ENCODE peak calls at places on chromosome 1, in ten cellular contexts. U is testis; B is CD8-positive, alpha-beta T cell; T is thoracic aorta; M is AG09309; E is fibroblast of pulmonary artery; H is effector memory CD4-positive, alpha-beta T cell; D is brain microvascular endothelial cell; P is AG10803; A is Peyer's patch. R is an unnamed sample.

GRCh38 chr1:184826001-184826400 is 71.3 kb upstream of the EDEM3 start:
- DNase-seq in U (no peak), D (no peak), H (no peak), A (no peak), P (no peak), B (no peak), T (no peak), E (no peak), M (no peak), R (no peak)

GRCh38 chr1:15523104-15523921 is 702 bp downstream of the CASP9 start:
- DNase-seq in M (no peak), U (no peak), A (no peak), E (no peak), T (no peak), P (peak; percentile 46), H (no peak), D (no peak), B (no peak), R (no peak)

GRCh38 chr1:168443899-168444298 is 99.9 kb downstream of the XCL2 start:
- DNase-seq in B (no peak), P (no peak), E (no peak), U (no peak), H (no peak), T (no peak), M (no peak), D (no peak), A (no peak), R (no peak)

GRCh38 chr1:243984788-243985187 is 66.3 kb upstream of the ZBTB18 start:
- DNase-seq in H (no peak), D (no peak), A (no peak), M (no peak), T (no peak), P (no peak), B (no peak), U (no peak), E (no peak), R (no peak)

GRCh38 chr1:47181095-47181954 is 8.5 kb downstream of the PDZK1IP1 start:
- DNase-seq in T (no peak), E (no peak), P (no peak), D (no peak), M (no peak), B (no peak), U (no peak), H (no peak), A (no peak), R (no peak)

GRCh38 chr1:94061513-94062443 is 59.2 kb downstream of the ABCA4 start:
- DNase-seq in U (peak; percentile 79), T (peak; percentile 37), A (peak; percentile 36), M (no peak), P (peak; percentile 93), H (no peak), B (no peak), E (peak; percentile 91), D (peak; percentile 86), R (no peak)

GRCh38 chr1:209893751-209894150 is 44.3 kb upstream of the SYT14 start:
- DNase-seq in M (no peak), E (no peak), B (no peak), U (no peak), P (no peak), D (no peak), T (no peak), H (no peak), A (no peak), R (no peak)

GRCh38 chr1:245332513-245332912 is 177.7 kb downstream of the KIF26B start:
- DNase-seq in P (no peak), B (no peak), H (no peak), D (no peak), A (no peak), T (no peak), E (no peak), M (no peak), U (no peak), R (no peak)

GRCh38 chr1:240018617-240019016 is 73.1 kb upstream of the FMN2 start:
- DNase-seq in M (no peak), B (no peak), H (no peak), U (no peak), T (no peak), A (no peak), E (no peak), P (no peak), D (no peak), R (no peak)

GRCh38 chr1:233112184-233113008 is 162.0 kb downstream of the NTPCR start:
- DNase-seq in D (no peak), T (no peak), U (no peak), H (no peak), E (peak; percentile 36), M (no peak), A (no peak), B (no peak), P (peak; percentile 50), R (no peak)
- H3K4me3 ChIP-seq in D (no peak overlapping the region), T (no peak overlapping the region), U (no peak overlapping the region), H (no peak overlapping the region), E (no peak overlapping the region), M (no peak overlapping the region), A (no peak overlapping the region), B (no peak overlapping the region), P (no peak overlapping the region), R (no peak overlapping the region)

GRCh38 chr1:22142315-22143064 is 407 bp downstream of the WNT4 start:
- DNase-seq in A (no peak), U (no peak), B (no peak), E (no peak), D (no peak), H (no peak), T (no peak), P (peak; percentile 25), M (no peak), R (no peak)
- H3K4me3 ChIP-seq in A (peak overlapping the region; percentile 69), U (peak overlapping the region; percentile 37), B (no peak overlapping the region), E (no peak overlapping the region), D (peak overlapping the region; percentile 15), H (peak overlapping the region; percentile 46), T (peak overlapping the region; percentile 72), P (peak overlapping the region; percentile 17), M (peak overlapping the region; percentile 1), R (no peak overlapping the region)

GRCh38 chr1:206497363-206497762 is 10.0 kb upstream of the RASSF5 start:
- DNase-seq in T (no peak), P (no peak), U (no peak), B (no peak), E (no peak), A (peak; percentile 36), H (no peak), M (no peak), D (no peak), R (no peak)

GRCh38 chr1:206496131-206496793 is 11.1 kb upstream of the RASSF5 start:
- DNase-seq in U (no peak), P (no peak), H (no peak), M (no peak), T (no peak), B (no peak), E (no peak), A (no peak), D (no peak), R (peak; percentile 56)

GRCh38 chr1:206498685-206499084 is 8.6 kb upstream of the RASSF5 start:
- DNase-seq in H (no peak), A (no peak), D (no peak), M (no peak), P (no peak), U (no peak), T (no peak), E (no peak), B (no peak), R (no peak)

GRCh38 chr1:206495493-206496046 is 11.8 kb upstream of the RASSF5 start:
- DNase-seq in B (no peak), T (no peak), P (peak; percentile 27), E (peak; percentile 45), M (no peak), H (no peak), A (no peak), U (no peak), D (no peak), R (no peak)

GRCh38 chr1:206497774-206498173 is 9.6 kb upstream of the RASSF5 start:
- DNase-seq in B (no peak), H (no peak), E (no peak), M (no peak), P (peak; percentile 27), D (no peak), A (no peak), T (no peak), U (no peak), R (no peak)
- H3K4me3 ChIP-seq in B (no peak overlapping the region), H (no peak overlapping the region), E (no peak overlapping the region), M (no peak overlapping the region), P (no peak overlapping the region), D (no peak overlapping the region), A (no peak overlapping the region), T (no peak overlapping the region), U (no peak overlapping the region), R (no peak overlapping the region)

GRCh38 chr1:61953790-61954150 is 211.5 kb downstream of the PATJ start:
- DNase-seq in U (no peak), P (no peak), E (no peak), A (no peak), D (no peak), M (no peak), T (no peak), H (no peak), B (no peak), R (no peak)

GRCh38 chr1:61952675-61953074 is 210.4 kb downstream of the PATJ start:
- DNase-seq in E (no peak), A (no peak), M (no peak), B (no peak), D (no peak), T (no peak), U (no peak), P (no peak), H (no peak), R (no peak)

GRCh38 chr1:61953076-61953789 is 211.0 kb downstream of the PATJ start:
- DNase-seq in B (no peak), T (no peak), D (no peak), E (no peak), M (peak; percentile 28), H (no peak), P (peak; percentile 12), U (no peak), A (no peak), R (no peak)

GRCh38 chr1:61950418-61950817 is 208.1 kb downstream of the PATJ start:
- DNase-seq in E (peak; percentile 28), A (no peak), B (no peak), M (no peak), T (no peak), P (no peak), H (no peak), U (no peak), D (no peak), R (no peak)

DNA sequence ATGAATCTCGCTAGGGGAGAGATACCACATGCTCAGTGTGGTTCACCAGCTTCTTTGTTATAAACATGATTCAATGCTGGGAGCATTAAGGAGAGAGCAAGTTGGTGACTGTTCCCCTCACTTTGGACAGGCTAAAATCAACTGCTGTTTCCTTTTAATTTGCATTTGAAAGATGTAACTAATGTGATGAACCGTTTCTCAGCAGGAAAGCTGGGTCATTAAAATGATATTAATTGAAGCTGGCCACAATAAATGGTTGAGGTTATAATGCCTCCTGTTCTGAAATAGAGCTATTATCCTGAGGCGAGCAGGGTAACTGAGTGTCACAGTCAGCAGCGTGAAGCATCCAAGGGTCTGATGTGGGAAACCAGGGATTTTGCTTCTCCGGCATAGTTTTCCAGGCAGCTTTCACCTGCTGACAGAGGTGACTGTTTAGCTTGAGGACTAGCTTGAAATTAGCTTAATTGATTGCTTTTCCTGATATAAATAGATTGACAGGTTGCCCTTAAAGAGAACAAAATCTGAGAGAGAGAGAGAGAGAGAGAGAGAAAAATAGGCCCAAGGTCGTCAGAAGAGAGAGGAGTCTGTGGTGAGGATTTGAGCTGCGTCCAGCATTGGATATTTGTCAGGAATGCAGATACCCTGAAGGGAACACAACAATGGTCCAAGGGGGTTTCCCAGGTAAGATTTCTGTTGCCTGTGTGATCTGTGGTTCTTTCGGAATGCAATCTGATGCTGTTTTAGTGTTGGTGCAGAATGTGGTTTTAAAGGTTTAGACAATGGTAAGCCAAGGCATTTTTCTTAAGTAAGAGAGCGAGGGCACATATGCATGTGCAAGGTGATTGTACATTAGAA is 209.7 kb downstream of the PATJ start:
- DNase-seq in P (no peak), A (no peak), U (no peak), B (no peak), M (peak; percentile 13), T (no peak), E (peak; percentile 44), H (no peak), D (peak; percentile 37), R (no peak)
- H3K4me3 ChIP-seq in P (no peak overlapping the region), A (no peak overlapping the region), U (no peak overlapping the region), B (no peak overlapping the region), M (no peak overlapping the region), T (no peak overlapping the region), E (no peak overlapping the region), H (no peak overlapping the region), D (no peak overlapping the region), R (no peak overlapping the region)